ENCODE peak calls at places on chromosomes 16 and 17, in seven cellular contexts. Q, L, P, E, K, I and Z are unnamed samples.

GRCh38 chr17:50847566-50847965 is 12.2 kb downstream of the WFIKKN2 start:
- DNase-seq in Q (no peak), L (no peak), P (no peak), E (no peak), K (no peak), I (peak; percentile 24), Z (no peak)

GRCh38 chr16:78271981-78272380 is 172.5 kb downstream of the WWOX start:
- DNase-seq in Q (no peak), L (no peak), P (no peak), E (no peak), K (no peak), I (no peak), Z (no peak)

GRCh38 chr16:11619327-11619851 is 32.7 kb upstream of the LITAF start:
- DNase-seq in Q (no peak), L (no peak), P (no peak), E (no peak), K (no peak), I (no peak), Z (no peak)

GRCh38 chr17:17054636-17055035 is 12.4 kb downstream of the MPRIP start:
- DNase-seq in Q (no peak), L (no peak), P (no peak), E (no peak), K (no peak), I (peak; percentile 13), Z (no peak)

GRCh38 chr17:64216385-64217248 is 46.4 kb downstream of the TEX2 start:
- DNase-seq in Q (peak; percentile 69), L (no peak), P (peak; percentile 65), E (peak; percentile 60), K (no peak), I (no peak), Z (no peak)

GRCh38 chr16:66189951-66190350 is 176.5 kb upstream of the CDH5 start:
- DNase-seq in Q (peak; percentile 90), L (no peak), P (no peak), E (no peak), K (no peak), I (no peak), Z (no peak)

GRCh38 chr16:69089091-69089912 is 16.2 kb upstream of the HAS3 start:
- DNase-seq in Q (no peak), L (no peak), P (no peak), E (no peak), K (no peak), I (no peak), Z (no peak)

GRCh38 chr17:62718420-62718819 is 89.7 kb downstream of the MARCHF10 start:
- DNase-seq in Q (peak; percentile 56), L (no peak), P (no peak), E (no peak), K (no peak), I (no peak), Z (no peak)

GRCh38 chr17:17736205-17737183 is 55.2 kb downstream of the RAI1 start:
- DNase-seq in Q (no peak), L (no peak), P (no peak), E (no peak), K (no peak), I (no peak), Z (no peak)

GRCh38 chr16:11602321-11602720 is 15.6 kb upstream of the LITAF start:
- DNase-seq in Q (no peak), L (no peak), P (no peak), E (no peak), K (no peak), I (no peak), Z (no peak)

GRCh38 chr16:57304169-57305061 is 19.9 kb upstream of the PLLP start:
- DNase-seq in Q (peak; percentile 49), L (no peak), P (peak; percentile 82), E (no peak), K (no peak), I (no peak), Z (no peak)

GRCh38 chr17:50950002-50950877 is 84.1 kb upstream of the TOB1 start:
- DNase-seq in Q (peak; percentile 87), L (peak; percentile 59), P (peak; percentile 88), E (peak; percentile 86), K (peak; percentile 48), I (peak; percentile 75), Z (peak; percentile 26)

GRCh38 chr17:64940055-64940454 is 20.8 kb upstream of the LRRC37A3 start:
- DNase-seq in Q (no peak), L (no peak), P (no peak), E (no peak), K (no peak), I (no peak), Z (no peak)

GRCh38 chr17:2050871-2051387 is 4.0 kb upstream of the HIC1 start:
- DNase-seq in Q (peak; percentile 61), L (no peak), P (peak; percentile 29), E (no peak), K (no peak), I (no peak), Z (no peak)

GRCh38 chr16:57383276-57384247 is 11.3 kb downstream of the CX3CL1 start:
- DNase-seq in Q (peak; percentile 50), L (no peak), P (no peak), E (no peak), K (no peak), I (no peak), Z (no peak)

GRCh38 chr17:50803676-50804075 is 31.7 kb upstream of the WFIKKN2 start:
- DNase-seq in Q (no peak), L (no peak), P (no peak), E (no peak), K (no peak), I (no peak), Z (no peak)

GRCh38 chr17:35846055-35846809 is 22.5 kb downstream of the HEATR9 start:
- DNase-seq in Q (no peak), L (no peak), P (no peak), E (no peak), K (no peak), I (no peak), Z (no peak)

GRCh38 chr17:48727415-48728175 is 955 bp downstream of the HOXB13 start:
- DNase-seq in Q (no peak), L (no peak), P (no peak), E (no peak), K (no peak), I (no peak), Z (no peak)

GRCh38 chr17:3963214-3964201 is 729 bp downstream of the ATP2A3 start:
- DNase-seq in Q (no peak), L (no peak), P (no peak), E (no peak), K (peak; percentile 48), I (no peak), Z (peak; percentile 41)

GRCh38 chr16:79801550-79802090 is 201.1 kb upstream of the MAF start:
- DNase-seq in Q (no peak), L (no peak), P (no peak), E (no peak), K (no peak), I (no peak), Z (no peak)

GRCh38 chr16:79597775-79598174 is 2.8 kb downstream of the MAF start:
- DNase-seq in Q (no peak), L (no peak), P (no peak), E (no peak), K (no peak), I (no peak), Z (no peak)

GRCh38 chr17:42754782-42755181 is 6.2 kb upstream of the RAMP2 start:
- DNase-seq in Q (no peak), L (peak; percentile 82), P (no peak), E (no peak), K (no peak), I (no peak), Z (no peak)

GRCh38 chr17:50542795-50543774 is 3.9 kb upstream of the SPATA20 start:
- DNase-seq in Q (no peak), L (no peak), P (peak; percentile 77), E (no peak), K (no peak), I (no peak), Z (no peak)

GRCh38 chr16:77169650-77170236 is 21.2 kb upstream of the MON1B start:
- DNase-seq in Q (peak; percentile 12), L (no peak), P (peak; percentile 55), E (peak; percentile 69), K (peak; percentile 28), I (no peak), Z (no peak)

GRCh38 chr17:70945386-70945785 is 776.1 kb downstream of the KCNJ2 start:
- DNase-seq in Q (peak; percentile 29), L (no peak), P (no peak), E (no peak), K (no peak), I (no peak), Z (no peak)

GRCh38 chr17:31538080-31538762 is 146.7 kb downstream of the RAB11FIP4 start:
- DNase-seq in Q (no peak), L (no peak), P (no peak), E (no peak), K (no peak), I (no peak), Z (no peak)